ENCODE peak calls at places on chromosomes 12 and 14, in four cellular contexts. Y is HCT116, Q is GM23248, W is PC-3. M is an unnamed sample.

GRCh38 chr14:99724196-99724891 is 40.2 kb downstream of the CYP46A1 start:
- DNase-seq in W (no peak), Q (no peak), Y (no peak), M (no peak)

GRCh38 chr12:100114574-100114973 is 28.1 kb downstream of the BLTP3B start:
- DNase-seq in Y (no peak), Q (no peak), W (no peak), M (no peak)

GRCh38 chr12:27614866-27615265 is 81.4 kb upstream of the REP15 start:
- DNase-seq in Y (no peak), Q (no peak), W (no peak), M (no peak)

GRCh38 chr12:4050340-4050739 is 177.1 kb upstream of the PARP11 start:
- DNase-seq in Y (no peak), Q (no peak), W (no peak), M (no peak)

GRCh38 chr14:91919814-91920213 is 27.7 kb downstream of the FBLN5 start:
- DNase-seq in Y (no peak), W (no peak), Q (peak), M (no peak)

GRCh38 chr14:104163541-104163940 is 25.2 kb downstream of the KIF26A start:
- DNase-seq in Y (no peak), Q (no peak), W (no peak), M (no peak)

GRCh38 chr14:100703574-100704220 is 23.0 kb upstream of the DLK1 start:
- DNase-seq in Q (no peak), Y (no peak), W (peak), M (no peak)

GRCh38 chr12:1812650-1813302 is 7.6 kb upstream of the LRTM2 start:
- DNase-seq in Y (no peak), W (no peak), Q (peak), M (no peak)

GRCh38 chr12:118541945-118542344 is 165.6 kb downstream of the SUDS3 start:
- DNase-seq in Q (no peak), Y (peak), W (no peak), M (no peak)

GRCh38 chr14:23514009-23514962 is 37.3 kb downstream of the ZFHX2 start:
- DNase-seq in Y (no peak), W (no peak), Q (no peak), M (no peak)
- TF ChIP-seq EZH2phosphoT487 in Y (no peak), W (no peak), Q (no peak), M (no peak)

GRCh38 chr12:108562348-108563134 is at the start of gene ISCU:
- DNase-seq in Q (peak), W (peak), Y (peak), M (peak)
- H3K9ac ChIP-seq in Q (peak), W (peak), Y (peak), M (peak)

DNA sequence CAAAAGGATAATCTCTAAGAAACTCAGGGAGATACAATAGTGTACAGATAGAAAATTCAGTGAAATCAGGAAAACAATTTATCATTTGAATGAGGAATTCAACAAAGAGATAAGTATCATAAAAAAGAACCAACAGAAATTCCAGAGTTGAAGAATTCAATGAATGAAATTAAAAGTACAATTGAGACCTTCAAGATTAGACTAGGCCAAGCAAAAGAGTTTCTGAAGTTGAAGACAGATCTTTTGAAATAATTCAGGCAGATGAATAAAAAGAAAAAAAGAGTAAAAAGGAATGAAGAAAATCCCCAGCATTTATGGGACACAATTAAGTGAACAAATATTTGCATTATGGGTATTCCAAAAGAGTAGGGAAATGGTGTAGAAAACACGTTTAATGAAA is 412.6 kb downstream of the TMEM121 start:
- DNase-seq in Q (no peak), Y (no peak), W (no peak), M (no peak)
- TF ChIP-seq EZH2phosphoT487 in Q (no peak), Y (no peak), W (no peak), M (no peak)

GRCh38 chr14:24406416-24406815 is 7.6 kb downstream of the NYNRIN start:
- DNase-seq in W (no peak), Y (no peak), Q (no peak), M (no peak)

GRCh38 chr14:24409956-24410355 is 11.2 kb downstream of the NYNRIN start:
- DNase-seq in W (no peak), Y (no peak), Q (no peak), M (no peak)

GRCh38 chr14:24409217-24409616 is 10.4 kb downstream of the NYNRIN start:
- DNase-seq in W (no peak), Q (no peak), Y (no peak), M (no peak)

GRCh38 chr14:24407608-24408325 is 9.0 kb downstream of the NYNRIN start:
- DNase-seq in Q (no peak), W (no peak), Y (no peak), M (no peak)

GRCh38 chr14:24408764-24409163 is 10.0 kb downstream of the NYNRIN start:
- DNase-seq in Q (no peak), Y (no peak), W (no peak), M (no peak)
- H3K9ac ChIP-seq in Q (no peak), Y (no peak), W (no peak), M (no peak)

DNA sequence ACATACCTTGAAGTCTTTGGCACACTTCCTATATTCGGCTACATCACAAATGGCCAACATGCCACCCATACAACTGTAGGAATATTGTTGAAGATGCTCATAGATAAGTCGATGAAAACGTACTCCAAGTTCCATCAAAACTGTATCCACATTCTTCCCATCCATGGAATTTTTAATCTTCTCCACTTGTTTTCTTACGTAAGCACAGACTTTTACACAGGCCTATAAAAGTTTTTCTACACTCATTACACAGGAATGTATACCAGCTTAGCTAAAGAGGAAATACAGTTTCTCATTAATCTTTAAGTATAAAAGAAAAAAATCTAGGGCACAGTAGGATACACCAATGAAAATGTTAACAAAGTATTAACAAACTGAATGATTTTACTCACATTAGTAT is 59.1 kb downstream of the EXOC5 start:
- DNase-seq in Q (peak), W (peak), Y (no peak), M (no peak)
- TF ChIP-seq EZH2phosphoT487 in Q (no peak), W (no peak), Y (no peak), M (no peak)

GRCh38 chr12:56338643-56339422 is at the start of gene IL23A:
- DNase-seq in W (peak), Y (no peak), Q (peak), M (peak)
- H3K9ac ChIP-seq in W (peak), Y (no peak), Q (no peak), M (peak)

GRCh38 chr12:122226366-122227222 is 742 bp upstream of the DIABLO start:
- DNase-seq in Q (no peak), Y (no peak), W (no peak), M (no peak)
- TF ChIP-seq EZH2phosphoT487 in Q (no peak), Y (no peak), W (no peak), M (no peak)